ENCODE peak calls at places on chromosome 22, in ten cellular contexts. Z is omental fat pad, J is gastrocnemius medialis, U is endothelial cell of umbilical vein, R is lung, S is A549, M is cardiac muscle cell, I is astrocyte, B is GM06990, W is fibroblast of the aortic adventitia. E is an unnamed sample.

GRCh38 chr22:26588749-26589366 is 1.1 kb downstream of the TPST2 start:
- DNase-seq in Z (no peak), J (peak; percentile 21), U (no peak), R (no peak), S (no peak), M (no peak), I (no peak), B (no peak), W (no peak), E (no peak)

GRCh38 chr22:49597428-49598039 is 230.1 kb downstream of the BRD1 start:
- DNase-seq in Z (no peak), J (no peak), U (no peak), R (no peak), S (no peak), M (no peak), I (no peak), B (no peak), W (no peak), E (no peak)

GRCh38 chr22:23251445-23252093 is 71.3 kb downstream of the BCR start:
- DNase-seq in Z (no peak), J (no peak), U (no peak), R (no peak), S (peak; percentile 6), M (no peak), I (peak; percentile 15), B (no peak), W (peak; percentile 41), E (no peak)

GRCh38 chr22:35477911-35478582 is 62.6 kb upstream of the RASD2 start:
- DNase-seq in Z (no peak), J (peak; percentile 35), U (peak; percentile 80), R (no peak), S (peak; percentile 38), M (peak; percentile 70), I (peak; percentile 79), B (no peak), W (peak; percentile 81), E (no peak)

GRCh38 chr22:32533265-32534068 is 58.9 kb downstream of the FBXO7 start:
- DNase-seq in Z (no peak), J (no peak), U (no peak), R (no peak), S (no peak), M (peak; percentile 25), I (peak; percentile 62), B (no peak), W (peak; percentile 28), E (no peak)

GRCh38 chr22:16793831-16794230 is 31.4 kb downstream of the XKR3 start:
- DNase-seq in Z (no peak), J (no peak), U (no peak), R (no peak), S (no peak), M (no peak), I (no peak), B (no peak), W (no peak), E (no peak)

GRCh38 chr22:27115816-27116256 is 458.4 kb downstream of the MIAT start:
- DNase-seq in Z (no peak), J (no peak), U (peak; percentile 91), R (no peak), S (peak; percentile 60), M (no peak), I (peak; percentile 96), B (no peak), W (peak; percentile 63), E (no peak)

GRCh38 chr22:25763239-25763777 is 21.3 kb downstream of the MYO18B start:
- DNase-seq in Z (no peak), J (no peak), U (no peak), R (no peak), S (no peak), M (no peak), I (peak; percentile 23), B (no peak), W (no peak), E (no peak)

GRCh38 chr22:20218981-20219380 is 49.1 kb downstream of the RTN4R start:
- DNase-seq in Z (no peak), J (no peak), U (no peak), R (no peak), S (no peak), M (no peak), I (no peak), B (no peak), W (no peak), E (no peak)

GRCh38 chr22:31825513-31825912 is 71.7 kb downstream of the DEPDC5 start:
- DNase-seq in Z (no peak), J (no peak), U (no peak), R (no peak), S (no peak), M (no peak), I (no peak), B (no peak), W (no peak), E (no peak)

GRCh38 chr22:30435674-30436126 is 10.1 kb downstream of the MTFP1 start:
- DNase-seq in Z (no peak), J (no peak), U (peak; percentile 31), R (no peak), S (no peak), M (no peak), I (no peak), B (peak; percentile 35), W (no peak), E (no peak)

GRCh38 chr22:31607696-31608095 is 54.3 kb downstream of the PISD start:
- DNase-seq in Z (no peak), J (no peak), U (no peak), R (no peak), S (no peak), M (no peak), I (no peak), B (no peak), W (no peak), E (no peak)

GRCh38 chr22:20577549-20577975 is 70.2 kb downstream of the MED15 start:
- DNase-seq in Z (no peak), J (no peak), U (no peak), R (no peak), S (no peak), M (no peak), I (no peak), B (no peak), W (peak; percentile 21), E (no peak)

GRCh38 chr22:46732513-46732912 is 5.5 kb downstream of the CERK start:
- DNase-seq in Z (no peak), J (no peak), U (no peak), R (no peak), S (no peak), M (no peak), I (no peak), B (no peak), W (no peak), E (no peak)

GRCh38 chr22:31609716-31610115 is 52.3 kb downstream of the PISD start:
- DNase-seq in Z (no peak), J (no peak), U (no peak), R (no peak), S (no peak), M (no peak), I (no peak), B (no peak), W (no peak), E (no peak)

GRCh38 chr22:24578355-24579241 is 14.3 kb downstream of the LRRC75B start:
- DNase-seq in Z (no peak), J (no peak), U (no peak), R (no peak), S (no peak), M (no peak), I (no peak), B (no peak), W (peak; percentile 27), E (no peak)

GRCh38 chr22:32050678-32051515 is 7.8 kb downstream of the SLC5A1 start:
- DNase-seq in Z (no peak), J (peak; percentile 81), U (no peak), R (peak; percentile 34), S (peak; percentile 40), M (peak; percentile 85), I (peak; percentile 88), B (peak; percentile 21), W (peak; percentile 89), E (peak; percentile 34)

GRCh38 chr22:35593885-35594470 is 23.2 kb downstream of the MB start:
- DNase-seq in Z (no peak), J (no peak), U (no peak), R (no peak), S (no peak), M (no peak), I (no peak), B (no peak), W (peak; percentile 15), E (no peak)

GRCh38 chr22:31977141-31977781 is 32.9 kb downstream of the YWHAH start:
- DNase-seq in Z (peak; percentile 84), J (peak; percentile 48), U (peak; percentile 48), R (peak; percentile 77), S (peak; percentile 71), M (peak; percentile 82), I (no peak), B (peak; percentile 29), W (peak; percentile 73), E (peak; percentile 79)

GRCh38 chr22:17952273-17952801 is 72.0 kb downstream of the MICAL3 start:
- DNase-seq in Z (no peak), J (no peak), U (no peak), R (no peak), S (no peak), M (no peak), I (no peak), B (no peak), W (no peak), E (no peak)

GRCh38 chr22:48751539-48752437 is 1075.9 kb downstream of the BRD1 start:
- DNase-seq in Z (no peak), J (no peak), U (no peak), R (peak; percentile 18), S (no peak), M (no peak), I (no peak), B (no peak), W (no peak), E (no peak)

GRCh38 chr22:45309422-45310227 is at the start of gene FAM118A:
- DNase-seq in Z (peak; percentile 86), J (peak; percentile 87), U (peak; percentile 91), R (peak; percentile 94), S (peak; percentile 69), M (peak; percentile 96), I (peak; percentile 66), B (peak; percentile 94), W (peak; percentile 89), E (peak; percentile 98)
- TF ChIP-seq CTCF in Z (no peak), J (no peak), U (peak; percentile 17), R (no peak), S (no peak), M (no peak), I (no peak), B (no peak), W (no peak), E (no peak)

GRCh38 chr22:33577862-33578411 is 342.3 kb downstream of the LARGE1 start:
- DNase-seq in Z (no peak), J (no peak), U (no peak), R (no peak), S (no peak), M (no peak), I (peak; percentile 8), B (no peak), W (no peak), E (no peak)
- TF ChIP-seq CTCF in Z (no peak), J (no peak), U (no peak), R (no peak), S (no peak), M (no peak), I (no peak), B (no peak), W (no peak), E (no peak)

GRCh38 chr22:36991220-36991619 is 28.0 kb downstream of the TST start:
- DNase-seq in Z (no peak), J (no peak), U (no peak), R (no peak), S (no peak), M (no peak), I (no peak), B (no peak), W (no peak), E (no peak)
- TF ChIP-seq CTCF in Z (no peak), J (no peak), U (no peak), R (no peak), S (no peak), M (no peak), I (no peak), B (no peak), W (no peak), E (no peak)

GRCh38 chr22:37030560-37031281 is 11.2 kb downstream of the MPST start:
- DNase-seq in Z (no peak), J (no peak), U (no peak), R (no peak), S (no peak), M (no peak), I (no peak), B (no peak), W (no peak), E (no peak)
- TF ChIP-seq CTCF in Z (no peak), J (no peak), U (no peak), R (no peak), S (no peak), M (peak; percentile 4), I (no peak), B (peak; percentile 25), W (no peak), E (no peak)